ENCODE peak calls at places on chromosomes 3 and 15, in eight cellular contexts. Z, I, N, Y, R, X, P and G are unnamed samples.

GRCh38 chr3:159775372-159775961 is 213.2 kb upstream of the IL12A start:
- DNase-seq in X (peak), Y (no peak), N (no peak), Z (no peak), R (no peak), P (peak), I (peak), G (no peak)

GRCh38 chr3:4506559-4507009 is 13.4 kb downstream of the ITPR1 start:
- DNase-seq in Y (no peak), R (no peak), N (no peak), P (no peak), Z (no peak), I (no peak), X (no peak), G (no peak)

GRCh38 chr3:175857666-175858270 is 998.6 kb downstream of the NAALADL2 start:
- DNase-seq in Z (no peak), Y (no peak), I (no peak), N (no peak), P (no peak), X (no peak), R (no peak), G (no peak)

GRCh38 chr15:99241752-99242151 is 7.6 kb downstream of the TTC23 start:
- DNase-seq in N (no peak), P (no peak), Y (no peak), I (no peak), Z (no peak), R (no peak), X (no peak), G (no peak)

GRCh38 chr3:194407423-194407822 is 8.4 kb upstream of the GP5 start:
- DNase-seq in R (no peak), Y (no peak), P (no peak), N (peak), I (no peak), X (no peak), Z (no peak), G (no peak)

GRCh38 chr3:151971814-151972579 is 98.6 kb downstream of the SUCNR1 start:
- DNase-seq in X (no peak), N (no peak), P (no peak), R (no peak), I (peak), Y (no peak), Z (no peak), G (no peak)

GRCh38 chr15:72082176-72082575 is 35.8 kb downstream of the MYO9A start:
- DNase-seq in I (no peak), P (no peak), N (no peak), X (no peak), Y (no peak), Z (no peak), R (no peak), G (no peak)

GRCh38 chr3:61561374-61562041 is at the start of gene PTPRG:
- DNase-seq in P (peak), R (no peak), Y (peak), N (peak), I (peak), X (peak), Z (peak), G (peak)

GRCh38 chr3:197407526-197407925 is 109.1 kb upstream of the DLG1 start:
- DNase-seq in N (no peak), X (no peak), P (no peak), I (no peak), R (no peak), Z (peak), Y (no peak), G (no peak)

GRCh38 chr3:58271901-58272501 is 34.0 kb upstream of the RPP14 start:
- DNase-seq in Y (no peak), P (peak), X (no peak), R (peak), Z (no peak), I (no peak), N (peak), G (no peak)

GRCh38 chr15:67188551-67189218 is 65.8 kb downstream of the AAGAB start:
- DNase-seq in Z (no peak), P (peak), R (no peak), X (peak), Y (no peak), I (no peak), N (no peak), G (peak)

GRCh38 chr15:90489514-90489913 is 40.2 kb upstream of the CRTC3 start:
- DNase-seq in N (no peak), R (no peak), I (no peak), Z (no peak), P (no peak), X (no peak), Y (no peak), G (no peak)

GRCh38 chr15:82810061-82810862 is 834 bp downstream of the WHAMM start:
- DNase-seq in N (peak), I (peak), Z (peak), Y (peak), X (no peak), P (peak), R (no peak), G (peak)

GRCh38 chr15:99014803-99015676 is 7.4 kb upstream of the PGPEP1L start:
- DNase-seq in Y (peak), Z (peak), X (peak), R (no peak), P (peak), N (peak), I (peak), G (peak)

GRCh38 chr3:68986496-68987208 is 26.8 kb downstream of the EOGT start:
- DNase-seq in I (no peak), R (no peak), P (no peak), Y (no peak), Z (no peak), N (no peak), X (no peak), G (no peak)

GRCh38 chr3:105532251-105532650 is 165.5 kb downstream of the ALCAM start:
- DNase-seq in P (no peak), I (no peak), X (no peak), Z (no peak), Y (no peak), R (no peak), N (no peak), G (no peak)

GRCh38 chr15:23069496-23070166 is 30.3 kb upstream of the TUBGCP5 start:
- DNase-seq in P (no peak), X (no peak), Z (no peak), R (no peak), Y (no peak), N (no peak), I (peak), G (no peak)

GRCh38 chr3:14687360-14687759 is 12.4 kb downstream of the C3orf20 start:
- DNase-seq in P (no peak), N (no peak), X (no peak), I (peak), Z (peak), R (no peak), Y (no peak), G (no peak)

GRCh38 chr15:64845183-64845611 is 3.5 kb downstream of the PLEKHO2 start:
- DNase-seq in X (peak), N (no peak), Z (no peak), I (no peak), P (peak), Y (no peak), R (no peak), G (no peak)

GRCh38 chr15:63287109-63287508 is 9.7 kb downstream of the APH1B start:
- DNase-seq in X (no peak), N (no peak), R (no peak), Z (no peak), Y (no peak), P (peak), I (no peak), G (no peak)

GRCh38 chr15:41501961-41502786 is 8.5 kb downstream of the ITPKA start:
- DNase-seq in P (no peak), Y (peak), N (peak), R (no peak), Z (no peak), X (no peak), I (peak), G (no peak)

GRCh38 chr3:113233497-113233896 is 22.1 kb downstream of the BOC start:
- DNase-seq in Y (no peak), R (no peak), Z (no peak), N (no peak), I (no peak), X (no peak), P (no peak), G (no peak)

GRCh38 chr3:63960048-63960711 is 48.0 kb upstream of the SCAANT1 start:
- DNase-seq in I (no peak), R (peak), P (peak), Y (no peak), Z (no peak), X (peak), N (no peak), G (no peak)

GRCh38 chr3:8575364-8576104 is 69.1 kb downstream of the SSUH2 start:
- DNase-seq in Y (no peak), P (peak), R (no peak), Z (no peak), N (no peak), X (no peak), I (no peak), G (no peak)

GRCh38 chr3:27533718-27534578 is 49.8 kb upstream of the SLC4A7 start:
- DNase-seq in N (peak), I (peak), R (peak), Z (no peak), P (peak), Y (peak), X (peak), G (no peak)

GRCh38 chr3:53072653-53073552 is 27.0 kb upstream of the SFMBT1 start:
- DNase-seq in I (peak), P (peak), Y (peak), Z (peak), N (peak), R (peak), X (peak), G (peak)

GRCh38 chr3:178369811-178370210 is 166.4 kb upstream of the KCNMB2 start:
- DNase-seq in P (no peak), N (no peak), I (no peak), X (no peak), R (no peak), Z (no peak), Y (no peak), G (no peak)

GRCh38 chr3:27721717-27722564 is at the start of gene EOMES:
- DNase-seq in I (peak), N (peak), Z (peak), Y (peak), P (peak), X (no peak), R (no peak), G (no peak)

GRCh38 chr15:68383161-68384074 is 48.5 kb downstream of the ITGA11 start:
- DNase-seq in P (peak), R (no peak), N (peak), I (peak), X (peak), Y (peak), Z (peak), G (peak)

GRCh38 chr3:113532698-113533533 is 561 bp downstream of the SIDT1 start:
- DNase-seq in X (no peak), N (peak), Z (peak), I (peak), P (no peak), Y (peak), R (no peak), G (no peak)

GRCh38 chr3:126468028-126468891 is 7.4 kb downstream of the ZXDC start:
- DNase-seq in I (no peak), Z (no peak), X (peak), R (no peak), N (no peak), Y (no peak), P (no peak), G (no peak)

GRCh38 chr3:47057212-47057671 is 77.8 kb downstream of the NBEAL2 start:
- DNase-seq in N (peak), R (no peak), P (peak), I (no peak), X (no peak), Y (no peak), Z (no peak), G (no peak)

GRCh38 chr15:59522988-59523461 is 85.0 kb downstream of the FAM81A start:
- DNase-seq in P (no peak), Z (no peak), Y (no peak), I (peak), N (peak), X (no peak), R (no peak), G (peak)

GRCh38 chr3:106711650-106712049 is 665.6 kb upstream of the CCDC54 start:
- DNase-seq in P (peak), Z (peak), N (no peak), X (no peak), I (no peak), Y (no peak), R (no peak), G (no peak)

GRCh38 chr3:16240229-16241023 is 24.3 kb downstream of the DPH3 start:
- DNase-seq in P (peak), X (no peak), Y (no peak), N (no peak), I (no peak), R (peak), Z (no peak), G (no peak)

GRCh38 chr3:58899159-58899952 is 150.5 kb downstream of the CFAP20DC start:
- DNase-seq in Y (peak), Z (no peak), I (no peak), X (peak), R (no peak), N (peak), P (peak), G (no peak)

GRCh38 chr3:76122007-76122406 is 336.7 kb upstream of the ZNF717 start:
- DNase-seq in I (no peak), Y (no peak), P (no peak), Z (no peak), R (no peak), X (no peak), N (no peak), G (no peak)

DNA sequence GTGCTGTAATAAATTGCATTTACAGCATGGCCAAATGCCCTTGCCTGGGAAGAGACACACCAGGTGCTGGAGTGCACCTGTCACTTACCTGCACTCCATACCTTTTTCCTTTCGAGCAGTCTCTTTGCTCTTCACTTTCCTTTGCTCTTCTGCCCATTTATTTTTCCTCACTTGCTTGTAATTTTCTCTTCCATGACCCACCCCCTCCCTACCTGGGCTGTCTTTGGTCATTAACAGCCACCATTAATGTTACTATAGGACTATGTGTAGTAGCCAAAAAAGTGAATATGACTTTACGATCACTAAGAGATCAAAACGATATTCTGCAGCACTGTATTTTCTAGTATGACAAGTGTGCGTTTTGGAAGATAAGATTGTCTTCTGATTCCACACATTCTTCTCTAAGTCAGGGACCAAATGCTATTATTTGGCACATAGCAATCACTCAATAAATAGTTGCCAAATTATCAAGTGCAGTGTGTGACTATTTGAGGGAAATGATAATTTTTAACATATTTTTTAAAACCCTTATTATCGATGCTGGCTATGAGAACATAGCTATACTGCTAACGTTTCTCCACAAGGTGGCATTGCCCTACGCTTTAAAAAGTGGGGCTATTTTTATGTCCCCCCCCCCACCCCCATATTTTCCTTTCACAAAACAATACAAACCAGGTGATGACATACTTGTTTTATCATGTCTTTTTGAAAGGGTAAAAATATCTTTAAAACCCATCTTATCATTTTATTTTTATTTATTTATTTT is 114.4 kb downstream of the GHSR start:
- DNase-seq in N (no peak), Y (no peak), Z (no peak), R (no peak), P (no peak), X (no peak), I (no peak), G (no peak)
- TF ChIP-seq CTCF in N (no peak), Y (no peak), Z (no peak), R (peak), P (peak), X (no peak), I (peak), G (peak)

GRCh38 chr3:127489357-127489756 is 101.2 kb downstream of the TPRA1 start:
- DNase-seq in N (no peak), X (no peak), Z (no peak), Y (no peak), R (no peak), I (no peak), P (no peak), G (no peak)

GRCh38 chr3:127492426-127492825 is 98.1 kb downstream of the TPRA1 start:
- DNase-seq in P (no peak), X (no peak), R (no peak), I (no peak), N (no peak), Z (no peak), Y (no peak), G (no peak)

GRCh38 chr3:127490271-127491023 is 100.1 kb downstream of the TPRA1 start:
- DNase-seq in I (no peak), N (no peak), R (no peak), X (no peak), P (no peak), Z (no peak), Y (no peak), G (no peak)

GRCh38 chr3:127491909-127492308 is 98.6 kb downstream of the TPRA1 start:
- DNase-seq in P (no peak), Z (no peak), Y (no peak), I (no peak), X (no peak), R (no peak), N (no peak), G (no peak)

DNA sequence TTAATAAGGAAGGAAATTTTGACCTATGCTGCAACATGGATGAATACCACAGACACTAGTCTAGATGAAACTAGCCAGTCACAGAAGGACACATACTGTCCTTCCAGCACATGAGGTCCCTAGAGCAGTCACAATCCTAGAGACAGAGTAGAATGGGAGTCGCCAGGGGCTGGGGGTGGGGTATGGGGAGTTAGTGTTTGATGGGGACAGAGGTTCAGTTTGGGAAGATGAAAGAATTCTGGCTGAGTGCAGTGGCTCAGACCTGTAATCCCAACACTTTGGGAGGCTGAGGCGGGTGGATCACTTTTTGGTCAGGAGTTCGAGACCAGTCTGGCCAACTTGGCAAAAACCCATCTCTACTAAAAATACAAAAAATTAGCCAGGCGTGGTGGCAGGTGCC is 99.2 kb downstream of the TPRA1 start:
- DNase-seq in N (no peak), X (no peak), R (no peak), Z (no peak), Y (no peak), P (no peak), I (no peak), G (no peak)
- TF ChIP-seq CTCF in N (no peak), X (no peak), R (no peak), Z (no peak), Y (no peak), P (no peak), I (no peak), G (no peak)

GRCh38 chr3:50322386-50323091 is at the start of gene HYAL2:
- DNase-seq in P (no peak), N (no peak), I (peak), Y (no peak), R (no peak), Z (no peak), X (peak), G (no peak)

GRCh38 chr3:50321844-50322385 is 630 bp downstream of the HYAL2 start:
- DNase-seq in Z (no peak), R (no peak), N (no peak), I (no peak), Y (no peak), P (no peak), X (no peak), G (no peak)

GRCh38 chr3:50319872-50320625 is 2.5 kb downstream of the HYAL2 start:
- DNase-seq in N (no peak), R (no peak), I (no peak), Z (no peak), P (no peak), X (no peak), Y (no peak), G (no peak)

GRCh38 chr3:50320853-50321145 is 1.7 kb downstream of the HYAL2 start:
- DNase-seq in R (no peak), X (no peak), Y (no peak), P (peak), N (no peak), Z (no peak), I (no peak), G (no peak)

GRCh38 chr3:50321146-50321843 is 1.2 kb downstream of the HYAL2 start:
- DNase-seq in R (no peak), Z (peak), X (peak), N (peak), Y (peak), P (peak), I (peak), G (peak)
- TF ChIP-seq CTCF in R (no peak), Z (no peak), X (peak), N (no peak), Y (no peak), P (no peak), I (no peak), G (no peak)

GRCh38 chr3:139557041-139557440 is 17.5 kb upstream of the RBP1 start:
- DNase-seq in I (no peak), P (no peak), Z (no peak), X (no peak), Y (no peak), N (no peak), R (no peak), G (peak)

GRCh38 chr3:139555249-139555648 is 15.7 kb upstream of the RBP1 start:
- DNase-seq in X (no peak), Z (no peak), P (peak), R (no peak), I (no peak), Y (no peak), N (no peak), G (no peak)

GRCh38 chr3:139554628-139555027 is 15.1 kb upstream of the RBP1 start:
- DNase-seq in X (no peak), R (no peak), Z (no peak), P (no peak), N (no peak), I (no peak), Y (no peak), G (no peak)

GRCh38 chr3:139548801-139549200 is 9.3 kb upstream of the RBP1 start:
- DNase-seq in X (no peak), P (peak), N (no peak), Y (no peak), Z (no peak), R (no peak), I (no peak), G (peak)

DNA sequence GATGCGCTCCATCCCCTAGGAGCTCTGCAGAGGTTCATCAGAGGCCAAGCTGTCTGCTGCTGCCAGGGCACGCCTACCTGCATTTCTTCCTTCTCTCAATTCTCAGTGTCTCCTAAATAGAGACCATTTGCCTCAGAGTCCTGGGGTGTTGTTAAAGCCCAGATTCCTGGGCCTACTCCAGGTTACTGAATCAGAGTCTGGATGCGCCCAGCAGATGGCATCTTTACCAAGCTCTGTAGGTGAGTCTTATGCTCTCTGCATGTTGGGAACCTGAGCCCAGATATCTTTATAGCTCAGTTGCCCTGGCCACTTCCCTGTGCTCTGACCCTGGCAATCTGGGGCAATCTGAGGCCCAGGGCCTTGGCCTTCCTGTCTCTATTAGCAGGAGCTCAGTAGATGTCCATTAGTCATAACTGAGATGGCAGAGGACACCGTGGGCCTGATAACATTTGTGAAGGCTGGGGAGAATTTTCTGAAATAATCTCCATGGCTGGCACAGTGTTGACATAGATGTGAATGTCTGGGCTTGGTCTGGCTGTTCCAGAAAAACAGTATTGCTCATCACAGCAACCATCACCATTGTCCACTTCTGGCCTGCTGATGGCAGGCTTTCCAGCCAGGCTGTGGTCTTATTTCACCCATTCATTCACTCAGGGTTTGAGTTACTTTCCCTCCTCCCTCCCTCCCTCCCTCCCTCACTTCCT is 13.2 kb upstream of the RBP1 start:
- DNase-seq in X (no peak), N (no peak), Z (no peak), I (no peak), P (no peak), Y (no peak), R (no peak), G (peak)
- TF ChIP-seq CTCF in X (no peak), N (no peak), Z (no peak), I (no peak), P (peak), Y (no peak), R (no peak), G (no peak)

GRCh38 chr15:43912991-43913927 is 86.5 kb downstream of the WDR76 start:
- DNase-seq in R (peak), X (peak), P (peak), I (no peak), Y (no peak), Z (no peak), N (peak), G (no peak)
- TF ChIP-seq CTCF in R (no peak), X (no peak), P (no peak), I (no peak), Y (no peak), Z (no peak), N (no peak), G (no peak)

GRCh38 chr3:156010829-156011228 is 109.5 kb upstream of the KCNAB1 start:
- DNase-seq in I (peak), Y (no peak), R (no peak), P (no peak), N (peak), X (no peak), Z (peak), G (no peak)
- TF ChIP-seq CTCF in I (peak), Y (no peak), R (peak), P (peak), N (no peak), X (peak), Z (peak), G (peak)